ENCODE peak calls at places on chromosome 11, in six cellular contexts. T, F, U, R, A and W are unnamed samples. For H3K4me1, the result is how much of the 10 kb centered on the place peaks cover.

GRCh38 chr11:70503201-70503877 is 105.0 kb downstream of the CTTN start:
- DNase-seq in T (peak), F (no peak), U (no peak), R (peak), A (no peak), W (peak)

GRCh38 chr11:105100206-105100605 is 39.4 kb downstream of the CARD18 start:
- DNase-seq in T (no peak), F (no peak), U (no peak), R (no peak), A (no peak), W (no peak)

GRCh38 chr11:12284321-12285050 is 92.9 kb upstream of the PARVA start:
- DNase-seq in T (no peak), F (no peak), U (no peak), R (no peak), A (no peak), W (no peak)

GRCh38 chr11:36744375-36745168 is 146.5 kb upstream of the RAG2 start:
- DNase-seq in T (peak), F (peak), U (peak), R (peak), A (peak), W (peak)

GRCh38 chr11:70326365-70326803 is 55.9 kb downstream of the PPFIA1 start:
- DNase-seq in T (peak), F (no peak), U (no peak), R (no peak), A (no peak), W (no peak)

GRCh38 chr11:93921695-93922468 is 71.5 kb upstream of the VSTM5 start:
- DNase-seq in T (no peak), F (no peak), U (peak), R (no peak), A (no peak), W (no peak)

GRCh38 chr11:12449961-12450715 is 72.8 kb downstream of the PARVA start:
- DNase-seq in T (no peak), F (no peak), U (no peak), R (no peak), A (no peak), W (no peak)

GRCh38 chr11:109423114-109423859 is 1.3 kb downstream of the C11orf87 start:
- DNase-seq in T (no peak), F (no peak), U (no peak), R (no peak), A (no peak), W (no peak)

GRCh38 chr11:68775951-68776388 is 24.6 kb upstream of the TESMIN start:
- DNase-seq in T (no peak), F (no peak), U (no peak), R (no peak), A (no peak), W (no peak)

GRCh38 chr11:121082670-121083069 is 18.4 kb upstream of the TECTA start:
- DNase-seq in T (no peak), F (no peak), U (no peak), R (no peak), A (no peak), W (no peak)

GRCh38 chr11:68999093-68999747 is 13.8 kb downstream of the MRGPRF start:
- DNase-seq in T (peak), F (peak), U (no peak), R (peak), A (no peak), W (peak)

GRCh38 chr11:75344186-75344585 is 7.3 kb downstream of the ARRB1 start:
- DNase-seq in T (no peak), F (no peak), U (no peak), R (no peak), A (no peak), W (no peak)

GRCh38 chr11:54558919-54559318 is 44.9 kb downstream of the OR4C46 start:
- DNase-seq in T (no peak), F (no peak), U (peak), R (no peak), A (no peak), W (no peak)

GRCh38 chr11:69828971-69829344 is 9.7 kb upstream of the FGF3 start:
- DNase-seq in T (no peak), F (no peak), U (no peak), R (no peak), A (no peak), W (peak)

GRCh38 chr11:75949023-75949672 is 134.1 kb downstream of the UVRAG start:
- DNase-seq in T (no peak), F (no peak), U (no peak), R (no peak), A (no peak), W (no peak)

GRCh38 chr11:104547996-104548661 is 350.1 kb downstream of the CASP12 start:
- DNase-seq in T (no peak), F (no peak), U (no peak), R (no peak), A (no peak), W (no peak)

GRCh38 chr11:8222820-8223512 is 40.7 kb downstream of the LMO1 start:
- DNase-seq in T (no peak), F (no peak), U (no peak), R (peak), A (no peak), W (peak)

GRCh38 chr11:70885721-70886305 is 366.6 kb downstream of the SHANK2 start:
- DNase-seq in T (no peak), F (no peak), U (no peak), R (no peak), A (no peak), W (no peak)

GRCh38 chr11:96205460-96205809 is 137.6 kb downstream of the MAML2 start:
- DNase-seq in T (no peak), F (no peak), U (no peak), R (no peak), A (no peak), W (no peak)

GRCh38 chr11:18294862-18295261 is 27.1 kb downstream of the HPS5 start:
- DNase-seq in T (no peak), F (no peak), U (no peak), R (no peak), A (no peak), W (no peak)

GRCh38 chr11:119416606-119417580 is 6.1 kb downstream of the THY1 start:
- DNase-seq in T (peak), F (no peak), U (no peak), R (no peak), A (no peak), W (no peak)

GRCh38 chr11:57347336-57347735 is 9.2 kb downstream of the P2RX3 start:
- DNase-seq in T (no peak), F (no peak), U (no peak), R (no peak), A (no peak), W (peak)

GRCh38 chr11:20599424-20600346 is at the start of gene SLC6A5:
- DNase-seq in T (no peak), F (no peak), U (peak), R (no peak), A (no peak), W (no peak)

GRCh38 chr11:66529069-66529468 is 16.8 kb downstream of the ZDHHC24 start:
- DNase-seq in T (no peak), F (no peak), U (no peak), R (no peak), A (no peak), W (no peak)

GRCh38 chr11:10208045-10208674 is 85.9 kb downstream of the SBF2 start:
- DNase-seq in T (no peak), F (no peak), U (peak), R (no peak), A (no peak), W (no peak)

GRCh38 chr11:9629064-9629463 is 34.8 kb upstream of the SWAP70 start:
- DNase-seq in T (no peak), F (no peak), U (no peak), R (no peak), A (no peak), W (no peak)

GRCh38 chr11:69012092-69013008 is 696 bp downstream of the MRGPRF start:
- DNase-seq in T (peak), F (no peak), U (no peak), R (peak), A (no peak), W (peak)

GRCh38 chr11:69215216-69215615 is 59.5 kb downstream of the SMIM38 start:
- DNase-seq in T (peak), F (no peak), U (no peak), R (no peak), A (no peak), W (no peak)

GRCh38 chr11:123407124-123407995 is 22.7 kb upstream of the GRAMD1B start:
- DNase-seq in T (no peak), F (no peak), U (peak), R (no peak), A (peak), W (no peak)

GRCh38 chr11:88313441-88313840 is 24.1 kb downstream of the CTSC start:
- DNase-seq in T (no peak), F (no peak), U (no peak), R (no peak), A (no peak), W (no peak)

GRCh38 chr11:111454561-111455192 is 57.5 kb downstream of the BTG4 start:
- DNase-seq in T (no peak), F (no peak), U (peak), R (no peak), A (no peak), W (no peak)

GRCh38 chr11:59426361-59427067 is at the start of gene OR5A2:
- DNase-seq in T (no peak), F (no peak), U (no peak), R (no peak), A (no peak), W (no peak)

GRCh38 chr11:123217897-123218296 is 22.8 kb upstream of the CLMP start:
- DNase-seq in T (no peak), F (no peak), U (no peak), R (no peak), A (no peak), W (no peak)

GRCh38 chr11:71940561-71941219 is 11.8 kb downstream of the RNF121 start:
- DNase-seq in T (no peak), F (no peak), U (no peak), R (no peak), A (no peak), W (no peak)

GRCh38 chr11:27968461-27968860 is 139.5 kb downstream of the KIF18A start:
- DNase-seq in T (no peak), F (no peak), U (no peak), R (no peak), A (no peak), W (no peak)

GRCh38 chr11:9982796-9983579 is 311.0 kb downstream of the SBF2 start:
- DNase-seq in T (no peak), F (no peak), U (peak), R (no peak), A (no peak), W (no peak)

GRCh38 chr11:123356539-123356938 is 73.5 kb upstream of the GRAMD1B start:
- DNase-seq in T (no peak), F (no peak), U (no peak), R (no peak), A (no peak), W (no peak)

GRCh38 chr11:120985718-120986569 is 38.0 kb upstream of the TBCEL start:
- DNase-seq in T (peak), F (no peak), U (peak), R (peak), A (no peak), W (peak)

GRCh38 chr11:57214494-57214893 is 22.6 kb downstream of the APLNR start:
- DNase-seq in T (no peak), F (no peak), U (no peak), R (no peak), A (no peak), W (no peak)

DNA sequence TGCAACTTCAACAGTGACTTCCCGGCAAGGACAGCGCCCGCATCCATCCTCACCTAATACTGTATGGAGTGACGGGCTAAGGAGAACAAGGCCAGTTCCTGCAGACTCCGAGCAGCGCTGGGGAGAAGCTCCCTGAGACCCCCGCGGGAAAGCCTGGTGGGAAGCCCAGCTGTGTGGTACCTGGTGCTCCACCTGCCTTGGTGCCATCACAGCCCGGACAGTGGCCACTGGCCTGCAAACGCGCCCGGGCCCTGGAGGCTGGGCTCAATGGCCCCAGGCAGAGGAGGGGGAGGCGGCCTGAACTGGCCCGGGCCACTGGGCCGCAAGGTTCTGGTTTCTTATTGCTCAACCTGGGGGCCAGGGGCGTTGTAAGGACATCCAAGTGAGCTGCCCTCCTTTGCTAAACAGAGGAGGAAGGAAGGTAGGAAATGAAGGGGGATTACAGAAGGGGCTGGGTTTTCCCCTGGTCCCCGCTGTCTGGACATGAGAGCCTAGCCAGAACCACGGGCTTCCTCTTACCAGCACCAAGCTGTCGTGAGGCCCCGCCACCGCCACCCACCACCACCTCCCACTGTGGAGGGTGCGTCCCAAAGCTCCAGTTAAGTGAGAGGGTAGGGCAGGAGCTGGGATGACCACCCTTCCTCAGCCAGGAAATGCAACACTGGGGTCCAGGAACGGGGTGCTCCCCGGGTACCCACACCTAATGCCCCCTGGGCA is 8.5 kb upstream of the CDC42BPG start:
- DNase-seq in T (no peak), F (no peak), U (no peak), R (no peak), A (no peak), W (peak)
- H3K4me1 ChIP-seq in T (half or more), F (under half), U (half or more), R (half or more), A (half or more), W (half or more)

GRCh38 chr11:45983471-45983845 is 61.0 kb downstream of the LARGE2 start:
- DNase-seq in T (no peak), F (no peak), U (no peak), R (no peak), A (no peak), W (no peak)
- H3K27ac ChIP-seq in T (no peak), F (no peak), U (peak), R (no peak), A (no peak), W (no peak)

GRCh38 chr11:61333638-61334433 is 808 bp downstream of the TKFC start:
- DNase-seq in T (no peak), F (no peak), U (no peak), R (no peak), A (no peak), W (no peak)
- H3K4me1 ChIP-seq in T (under half), F (under half), U (half or more), R (under half), A (under half), W (under half)

GRCh38 chr11:80103149-80103859 is 662.5 kb upstream of the TENM4 start:
- DNase-seq in T (no peak), F (no peak), U (no peak), R (no peak), A (no peak), W (no peak)
- H3K27ac ChIP-seq in T (no peak), F (no peak), U (no peak), R (no peak), A (no peak), W (no peak)

GRCh38 chr11:47360341-47360740 is 7.8 kb upstream of the MYBPC3 start:
- DNase-seq in T (no peak), F (no peak), U (no peak), R (no peak), A (no peak), W (peak)
- H3K4me1 ChIP-seq in T (under half), F (under half), U (under half), R (under half), A (under half), W (half or more)

GRCh38 chr11:44030276-44030932 is 17.4 kb upstream of the ACCSL start:
- DNase-seq in T (peak), F (no peak), U (no peak), R (no peak), A (no peak), W (no peak)
- H3K27ac ChIP-seq in T (peak), F (peak), U (no peak), R (peak), A (no peak), W (peak)

DNA sequence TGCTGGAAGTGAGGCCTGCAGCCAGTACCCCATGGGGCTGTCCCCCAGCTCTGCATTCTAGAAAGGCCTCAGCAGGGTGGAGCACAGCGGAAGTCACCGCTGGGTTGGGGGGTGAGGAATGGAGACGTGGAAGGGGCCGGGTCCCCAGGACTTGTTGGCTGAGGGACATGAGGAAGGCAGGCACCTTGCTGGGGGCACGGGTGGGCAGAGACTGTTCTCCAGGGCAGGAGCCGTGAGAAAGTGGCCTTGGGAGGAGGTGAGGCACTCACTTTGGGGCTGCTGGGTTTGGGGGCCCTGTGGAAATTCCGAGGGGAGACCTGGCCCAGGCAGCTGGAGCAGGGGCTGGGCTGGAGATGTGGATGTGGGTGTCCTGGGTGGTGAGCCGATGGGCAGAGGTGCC is 5.0 kb downstream of the TNNI2 start:
- DNase-seq in T (no peak), F (no peak), U (no peak), R (no peak), A (no peak), W (peak)
- H3K4me1 ChIP-seq in T (under half), F (under half), U (half or more), R (under half), A (under half), W (under half)

GRCh38 chr11:614583-615452 is 932 bp downstream of the IRF7 start:
- DNase-seq in T (peak), F (no peak), U (no peak), R (no peak), A (no peak), W (peak)

GRCh38 chr11:615453-616319 is at the start of gene IRF7:
- DNase-seq in T (peak), F (peak), U (peak), R (peak), A (peak), W (peak)

GRCh38 chr11:617248-617911 is 1.6 kb upstream of the IRF7 start:
- DNase-seq in T (peak), F (no peak), U (no peak), R (no peak), A (no peak), W (peak)

GRCh38 chr11:617912-618682 is 2.3 kb upstream of the IRF7 start:
- DNase-seq in T (peak), F (no peak), U (no peak), R (no peak), A (no peak), W (no peak)

GRCh38 chr11:616320-617220 is 820 bp upstream of the IRF7 start:
- DNase-seq in T (peak), F (no peak), U (no peak), R (no peak), A (no peak), W (peak)
- H3K27ac ChIP-seq in T (peak), F (peak), U (peak), R (peak), A (peak), W (peak)

GRCh38 chr11:128324051-128324481 is 263.3 kb downstream of the ETS1 start:
- DNase-seq in T (no peak), F (no peak), U (no peak), R (no peak), A (peak), W (peak)
- H3K4me1 ChIP-seq in T (under half), F (under half), U (under half), R (under half), A (half or more), W (half or more)